ENCODE peak calls at places on chromosome 22, in six cellular contexts. B is body of pancreas, F is HCT116, Q is GM23338, W is SK-N-SH, L is keratinocyte. M is an unnamed sample.

GRCh38 chr22:28019881-28020861 is 101.1 kb upstream of the PITPNB start:
- DNase-seq in B (peak; percentile 71), W (peak; percentile 89), F (peak; percentile 21), L (no peak), Q (peak; percentile 87), M (no peak)

GRCh38 chr22:34301569-34301968 is 381.3 kb upstream of the LARGE1 start:
- DNase-seq in W (no peak), B (no peak), F (no peak), Q (peak; percentile 20), L (no peak), M (no peak)

GRCh38 chr22:36397767-36398093 is 10.0 kb upstream of the MYH9 start:
- DNase-seq in F (no peak), Q (no peak), L (no peak), B (no peak), W (no peak), M (no peak)

GRCh38 chr22:39674536-39674935 is 104.0 kb downstream of the CACNA1I start:
- DNase-seq in F (no peak), L (no peak), W (no peak), Q (no peak), B (no peak), M (no peak)

GRCh38 chr22:47124451-47124881 is 362.0 kb downstream of the TBC1D22A start:
- DNase-seq in Q (no peak), L (no peak), B (no peak), W (no peak), F (no peak), M (no peak)

GRCh38 chr22:49760280-49760629 is 67.4 kb downstream of the BRD1 start:
- DNase-seq in F (no peak), L (peak; percentile 33), W (no peak), Q (no peak), B (no peak), M (no peak)

GRCh38 chr22:50016988-50017700 is 4.6 kb upstream of the IL17REL start:
- DNase-seq in B (no peak), Q (no peak), F (no peak), W (peak; percentile 27), L (no peak), M (no peak)

GRCh38 chr22:37581534-37581933 is 1.6 kb upstream of the LGALS2 start:
- DNase-seq in F (no peak), L (no peak), B (peak; percentile 88), W (no peak), Q (no peak), M (no peak)

GRCh38 chr22:23216331-23217170 is 36.2 kb downstream of the BCR start:
- DNase-seq in Q (no peak), F (no peak), L (no peak), W (no peak), B (no peak), M (no peak)

GRCh38 chr22:36036167-36036624 is 7.6 kb upstream of the RBFOX2 start:
- DNase-seq in Q (no peak), W (peak; percentile 69), B (no peak), F (no peak), L (no peak), M (no peak)

GRCh38 chr22:37043828-37044538 is 7.6 kb upstream of the KCTD17 start:
- DNase-seq in F (peak; percentile 47), W (peak; percentile 70), Q (peak; percentile 68), L (no peak), B (peak; percentile 88), M (no peak)

GRCh38 chr22:47995718-47996117 is 1233.3 kb downstream of the TBC1D22A start:
- DNase-seq in L (no peak), B (no peak), Q (no peak), W (no peak), F (no peak), M (no peak)

GRCh38 chr22:17699696-17700330 is 61.3 kb downstream of the BCL2L13 start:
- DNase-seq in Q (no peak), F (no peak), B (no peak), W (no peak), L (no peak), M (no peak)

GRCh38 chr22:50641696-50642607 is 14.0 kb upstream of the ARSA start:
- DNase-seq in L (no peak), F (no peak), Q (peak; percentile 92), W (no peak), B (no peak), M (no peak)

GRCh38 chr22:47337161-47337621 is 574.7 kb downstream of the TBC1D22A start:
- DNase-seq in F (peak; percentile 76), Q (no peak), L (no peak), W (no peak), B (no peak), M (peak; percentile 32)

GRCh38 chr22:23251445-23252093 is 71.3 kb downstream of the BCR start:
- DNase-seq in B (peak; percentile 37), F (peak; percentile 12), W (no peak), Q (no peak), L (no peak), M (no peak)

GRCh38 chr22:50292643-50293440 is 14.6 kb downstream of the PLXNB2 start:
- DNase-seq in B (no peak), W (no peak), F (no peak), Q (no peak), L (no peak), M (no peak)

GRCh38 chr22:40001800-40002577 is 7.2 kb downstream of the FAM83F start:
- DNase-seq in F (no peak), Q (peak; percentile 75), W (no peak), L (no peak), B (no peak), M (no peak)

GRCh38 chr22:36162127-36163034 is 1.8 kb upstream of the APOL3 start:
- DNase-seq in L (no peak), W (no peak), Q (no peak), B (no peak), F (no peak), M (no peak)

GRCh38 chr22:38465673-38466490 is 2.0 kb upstream of the KDELR3 start:
- DNase-seq in W (no peak), F (no peak), L (no peak), B (no peak), Q (no peak), M (no peak)

GRCh38 chr22:47030881-47031627 is 268.6 kb downstream of the TBC1D22A start:
- DNase-seq in L (no peak), B (no peak), Q (no peak), W (no peak), F (no peak), M (no peak)

GRCh38 chr22:36417281-36417686 is 29.5 kb upstream of the MYH9 start:
- DNase-seq in W (no peak), F (no peak), L (peak; percentile 98), B (peak; percentile 90), Q (peak; percentile 45), M (no peak)

GRCh38 chr22:32985899-32986772 is 72.0 kb downstream of the SYN3 start:
- DNase-seq in Q (peak; percentile 94), F (peak; percentile 57), L (no peak), B (peak; percentile 64), W (peak; percentile 77), M (no peak)

GRCh38 chr22:50586416-50586815 is 3.8 kb upstream of the CHKB start:
- DNase-seq in B (no peak), Q (no peak), F (no peak), L (no peak), W (no peak), M (no peak)

GRCh38 chr22:45995405-45996101 is 18.6 kb upstream of the WNT7B start:
- DNase-seq in B (no peak), F (no peak), L (no peak), W (no peak), Q (no peak), M (no peak)

GRCh38 chr22:45993143-45993692 is 16.3 kb upstream of the WNT7B start:
- DNase-seq in Q (no peak), W (no peak), B (no peak), F (no peak), L (no peak), M (no peak)

GRCh38 chr22:45996241-45997076 is 19.5 kb upstream of the WNT7B start:
- DNase-seq in L (no peak), F (no peak), W (no peak), B (no peak), Q (no peak), M (no peak)

GRCh38 chr22:45993841-45994240 is 16.9 kb upstream of the WNT7B start:
- DNase-seq in L (no peak), F (no peak), B (no peak), Q (no peak), W (no peak), M (no peak)

GRCh38 chr22:45994516-45995404 is 17.8 kb upstream of the WNT7B start:
- DNase-seq in Q (peak; percentile 82), L (no peak), W (peak; percentile 88), F (no peak), B (peak; percentile 87), M (no peak)
- TF ChIP-seq CTCF in Q (peak; percentile 96), L (peak; percentile 94), W (peak; percentile 88), F (peak; percentile 95), B (peak; percentile 96), M (peak; percentile 95)

DNA sequence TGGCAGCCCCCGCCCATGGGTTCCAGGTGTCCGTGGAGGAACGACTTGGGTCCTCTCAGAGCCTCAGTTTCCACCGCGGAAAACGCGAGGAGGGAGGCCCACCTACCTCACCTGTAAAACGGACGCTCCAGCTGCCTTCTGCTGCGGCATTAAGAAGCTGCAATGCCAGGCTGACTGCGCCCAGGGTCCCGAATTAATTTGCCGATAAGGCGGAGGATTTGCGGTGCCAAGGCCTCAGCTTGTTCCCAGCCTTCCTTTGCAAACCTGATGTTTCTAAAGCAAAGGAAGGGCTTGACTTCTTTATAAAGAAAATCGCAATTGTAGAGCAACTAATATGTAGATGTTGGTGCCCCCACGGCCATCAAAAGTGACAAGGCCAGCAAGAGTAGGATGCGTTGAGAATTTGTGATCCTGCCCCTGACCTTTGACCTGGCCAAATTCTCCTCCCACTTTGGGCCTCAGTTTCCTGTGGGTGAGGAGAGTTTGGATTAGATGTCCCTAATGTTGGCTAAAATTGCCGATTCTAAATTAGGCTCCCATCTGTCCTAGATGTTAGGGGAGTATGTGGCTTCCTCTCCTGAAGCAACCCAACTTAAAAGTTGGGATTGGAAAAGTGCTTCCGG is 849 bp upstream of the TCF20 start:
- DNase-seq in B (no peak), F (no peak), L (no peak), Q (no peak), W (no peak), M (no peak)
- H3K4me3 ChIP-seq in B (no peak overlapping the region), F (no peak overlapping the region), L (peak overlapping the region; percentile 38), Q (peak overlapping the region; percentile 53), W (no peak overlapping the region), M (peak overlapping the region; percentile 91)

GRCh38 chr22:44277404-44278135 is 35.2 kb downstream of the SHISAL1 start:
- DNase-seq in L (no peak), F (no peak), Q (no peak), B (no peak), W (no peak), M (no peak)

GRCh38 chr22:44274918-44275665 is 37.7 kb downstream of the SHISAL1 start:
- DNase-seq in F (no peak), L (no peak), W (no peak), Q (no peak), B (peak; percentile 18), M (no peak)

GRCh38 chr22:44278234-44279058 is 34.3 kb downstream of the SHISAL1 start:
- DNase-seq in L (no peak), Q (no peak), B (no peak), F (no peak), W (no peak), M (no peak)

GRCh38 chr22:44276706-44277403 is 35.9 kb downstream of the SHISAL1 start:
- DNase-seq in W (no peak), L (no peak), B (no peak), F (no peak), Q (no peak), M (no peak)

GRCh38 chr22:44276041-44276440 is 36.7 kb downstream of the SHISAL1 start:
- DNase-seq in W (no peak), F (no peak), L (no peak), B (no peak), Q (no peak), M (no peak)
- H3K27me3 ChIP-seq in W (no peaks in the 10 kb centered on the region), F (no peaks in the 10 kb centered on the region), L (peaks cover 15% of the 10 kb centered on the region), B (no peaks in the 10 kb centered on the region), Q (no peaks in the 10 kb centered on the region), M (no peaks in the 10 kb centered on the region)

GRCh38 chr22:42313804-42314581 is 43.5 kb upstream of the TCF20 start:
- DNase-seq in F (peak; percentile 75), L (peak; percentile 59), W (peak; percentile 77), Q (peak; percentile 89), B (peak; percentile 62), M (no peak)
- TF ChIP-seq CTCF in F (peak; percentile 64), L (peak; percentile 54), W (peak; percentile 32), Q (peak; percentile 66), B (peak; percentile 51), M (peak; percentile 33)